ENCODE peak calls at places on chromosomes 2 and 18, in four cellular contexts. One of them, this sample, is unnamed.

GRCh38 chr2:20919301-20919800 is 96.5 kb upstream of the LDAH start:
- DNase-seq in sigmoid colon: no peak
- DNase-seq in neuronal stem cell: no peak
- DNase-seq in NT2/D1: no peak
- DNase-seq in this sample: no peak

GRCh38 chr2:134634054-134634630 is 84.7 kb downstream of the TMEM163 start:
- DNase-seq in sigmoid colon: no peak
- DNase-seq in neuronal stem cell: no peak
- DNase-seq in NT2/D1: no peak
- DNase-seq in this sample: no peak

GRCh38 chr18:41753826-41754225 is 201.2 kb upstream of the PIK3C3 start:
- DNase-seq in sigmoid colon: no peak
- DNase-seq in neuronal stem cell: no peak
- DNase-seq in NT2/D1: no peak
- DNase-seq in this sample: no peak

GRCh38 chr18:7002107-7002506 is 115.5 kb downstream of the LAMA1 start:
- DNase-seq in sigmoid colon: no peak
- DNase-seq in neuronal stem cell: no peak
- DNase-seq in NT2/D1: no peak
- DNase-seq in this sample: no peak

GRCh38 chr2:138712212-138712979 is 67.8 kb downstream of the NXPH2 start:
- DNase-seq in sigmoid colon: no peak
- DNase-seq in neuronal stem cell: no peak
- DNase-seq in NT2/D1: no peak
- DNase-seq in this sample: no peak

GRCh38 chr2:172525601-172526000 is 30.3 kb upstream of the PDK1 start:
- DNase-seq in sigmoid colon: no peak
- DNase-seq in neuronal stem cell: no peak
- DNase-seq in NT2/D1: no peak
- DNase-seq in this sample: peak; percentile 10

GRCh38 chr2:189347540-189347939 is 93.7 kb upstream of the WDR75 start:
- DNase-seq in sigmoid colon: no peak
- DNase-seq in neuronal stem cell: no peak
- DNase-seq in NT2/D1: peak; percentile 13
- DNase-seq in this sample: peak; percentile 13

GRCh38 chr2:71936076-71937030 is 211.3 kb downstream of the CYP26B1 start:
- DNase-seq in sigmoid colon: no peak
- DNase-seq in neuronal stem cell: no peak
- DNase-seq in NT2/D1: no peak
- DNase-seq in this sample: no peak

GRCh38 chr2:173282795-173283545 is 71.7 kb upstream of the CDCA7 start:
- DNase-seq in sigmoid colon: no peak
- DNase-seq in neuronal stem cell: no peak
- DNase-seq in NT2/D1: no peak
- DNase-seq in this sample: no peak

GRCh38 chr2:40872580-40872979 is 420.7 kb upstream of the SLC8A1 start:
- DNase-seq in sigmoid colon: no peak
- DNase-seq in neuronal stem cell: no peak
- DNase-seq in NT2/D1: no peak
- DNase-seq in this sample: no peak

GRCh38 chr18:5894613-5895299 is 566 bp downstream of the TMEM200C start:
- DNase-seq in sigmoid colon: peak; percentile 59
- DNase-seq in neuronal stem cell: peak; percentile 24
- DNase-seq in NT2/D1: no peak
- DNase-seq in this sample: no peak

GRCh38 chr18:26546875-26547301 is 1.5 kb downstream of the KCTD1 start:
- DNase-seq in sigmoid colon: no peak
- DNase-seq in neuronal stem cell: no peak
- DNase-seq in NT2/D1: no peak
- DNase-seq in this sample: no peak

GRCh38 chr18:24181806-24182205 is 42.9 kb downstream of the CABYR start:
- DNase-seq in sigmoid colon: no peak
- DNase-seq in neuronal stem cell: no peak
- DNase-seq in NT2/D1: no peak
- DNase-seq in this sample: no peak

GRCh38 chr2:210072922-210073509 is 70.6 kb downstream of the RPE start:
- DNase-seq in sigmoid colon: no peak
- DNase-seq in neuronal stem cell: no peak
- DNase-seq in NT2/D1: peak; percentile 5
- DNase-seq in this sample: peak; percentile 13

GRCh38 chr2:25250331-25251031 is 82.1 kb upstream of the POMC start:
- DNase-seq in sigmoid colon: no peak
- DNase-seq in neuronal stem cell: no peak
- DNase-seq in NT2/D1: no peak
- DNase-seq in this sample: no peak

GRCh38 chr2:215436705-215437570 is 1.1 kb upstream of the FN1 start:
- DNase-seq in sigmoid colon: no peak
- DNase-seq in neuronal stem cell: no peak
- DNase-seq in NT2/D1: peak; percentile 39
- DNase-seq in this sample: no peak

GRCh38 chr2:215435809-215436704 is at the start of gene FN1:
- DNase-seq in sigmoid colon: peak; percentile 98
- DNase-seq in neuronal stem cell: peak; percentile 82
- DNase-seq in NT2/D1: peak; percentile 92
- DNase-seq in this sample: peak; percentile 76

GRCh38 chr2:215432759-215433594 is 2.9 kb downstream of the FN1 start:
- DNase-seq in sigmoid colon: no peak
- DNase-seq in neuronal stem cell: no peak
- DNase-seq in NT2/D1: no peak
- DNase-seq in this sample: no peak

GRCh38 chr2:215435261-215435808 is 533 bp downstream of the FN1 start:
- DNase-seq in sigmoid colon: peak; percentile 79
- DNase-seq in neuronal stem cell: peak; percentile 62
- DNase-seq in NT2/D1: peak; percentile 38
- DNase-seq in this sample: peak; percentile 6

DNA sequence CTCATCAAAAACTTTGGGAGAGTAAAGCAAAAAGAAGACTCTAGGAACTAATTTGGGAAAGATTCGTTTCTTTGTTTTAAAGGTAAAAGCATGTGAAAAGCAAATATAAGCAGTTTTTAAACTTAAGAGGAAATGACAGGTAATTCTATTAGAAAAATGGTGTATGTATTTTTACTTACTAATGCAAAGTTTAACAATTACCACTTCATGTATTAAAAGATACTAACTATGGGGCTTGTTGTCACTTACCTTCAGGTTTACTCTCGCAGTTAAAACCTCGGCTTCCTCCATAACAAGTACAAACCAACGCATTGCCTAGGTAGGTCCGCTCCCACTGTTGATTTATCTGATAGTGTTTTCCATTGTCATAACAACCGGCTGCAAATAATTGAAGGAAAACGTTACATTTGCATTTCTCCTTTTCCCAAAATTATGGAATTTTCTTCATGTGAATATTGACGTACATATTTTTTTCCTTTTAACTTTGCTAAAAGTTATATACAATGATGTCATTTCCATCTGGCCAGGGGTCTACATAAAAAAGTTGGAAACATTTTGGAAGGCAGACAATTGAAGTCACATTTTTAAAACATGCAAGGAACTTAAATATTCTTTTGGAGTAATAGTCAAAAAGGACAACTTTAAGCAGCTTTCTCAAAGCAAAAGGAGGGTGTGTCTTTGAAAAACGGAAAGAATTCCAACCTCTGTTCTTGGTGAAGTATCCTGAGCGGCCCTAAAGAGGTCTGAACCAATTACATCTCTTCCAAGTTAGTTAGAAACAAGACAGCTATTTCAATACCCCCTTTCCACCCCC is 1.2 kb downstream of the FN1 start:
- DNase-seq in sigmoid colon: no peak
- DNase-seq in neuronal stem cell: no peak
- DNase-seq in NT2/D1: no peak
- DNase-seq in this sample: no peak
- H3K36me3 ChIP-seq in sigmoid colon: peaks cover 37% of the 10 kb centered on the region
- H3K36me3 ChIP-seq in neuronal stem cell: peaks cover 4% of the 10 kb centered on the region
- H3K36me3 ChIP-seq in NT2/D1: peaks cover 47% of the 10 kb centered on the region
- H3K36me3 ChIP-seq in this sample: peaks cover 4% of the 10 kb centered on the region

GRCh38 chr18:55247032-55247431 is 287.8 kb upstream of the CCDC68 start:
- DNase-seq in sigmoid colon: no peak
- DNase-seq in neuronal stem cell: no peak
- DNase-seq in NT2/D1: no peak
- DNase-seq in this sample: no peak

GRCh38 chr18:55246278-55246677 is 287.0 kb upstream of the CCDC68 start:
- DNase-seq in sigmoid colon: no peak
- DNase-seq in neuronal stem cell: no peak
- DNase-seq in NT2/D1: no peak
- DNase-seq in this sample: no peak

GRCh38 chr18:55244520-55244919 is 285.3 kb upstream of the CCDC68 start:
- DNase-seq in sigmoid colon: no peak
- DNase-seq in neuronal stem cell: no peak
- DNase-seq in NT2/D1: no peak
- DNase-seq in this sample: no peak

GRCh38 chr18:55243852-55244251 is 284.6 kb upstream of the CCDC68 start:
- DNase-seq in sigmoid colon: no peak
- DNase-seq in neuronal stem cell: no peak
- DNase-seq in NT2/D1: no peak
- DNase-seq in this sample: no peak

GRCh38 chr18:55245200-55245599 is 285.9 kb upstream of the CCDC68 start:
- DNase-seq in sigmoid colon: no peak
- DNase-seq in neuronal stem cell: no peak
- DNase-seq in NT2/D1: no peak
- DNase-seq in this sample: no peak
- H3K36me3 ChIP-seq in sigmoid colon: peaks cover 5% of the 10 kb centered on the region
- H3K36me3 ChIP-seq in neuronal stem cell: peaks cover 8% of the 10 kb centered on the region
- H3K36me3 ChIP-seq in NT2/D1: no peaks in the 10 kb centered on the region
- H3K36me3 ChIP-seq in this sample: no peaks in the 10 kb centered on the region

GRCh38 chr2:240745962-240746361 is 54.3 kb downstream of the AQP12A start:
- DNase-seq in sigmoid colon: no peak
- DNase-seq in neuronal stem cell: no peak
- DNase-seq in NT2/D1: no peak
- DNase-seq in this sample: no peak

GRCh38 chr2:240739797-240740196 is 48.1 kb downstream of the AQP12A start:
- DNase-seq in sigmoid colon: no peak
- DNase-seq in neuronal stem cell: no peak
- DNase-seq in NT2/D1: no peak
- DNase-seq in this sample: no peak

GRCh38 chr2:240745456-240745855 is 53.8 kb downstream of the AQP12A start:
- DNase-seq in sigmoid colon: no peak
- DNase-seq in neuronal stem cell: no peak
- DNase-seq in NT2/D1: no peak
- DNase-seq in this sample: no peak

GRCh38 chr2:240741091-240741490 is 49.4 kb downstream of the AQP12A start:
- DNase-seq in sigmoid colon: no peak
- DNase-seq in neuronal stem cell: no peak
- DNase-seq in NT2/D1: no peak
- DNase-seq in this sample: no peak

DNA sequence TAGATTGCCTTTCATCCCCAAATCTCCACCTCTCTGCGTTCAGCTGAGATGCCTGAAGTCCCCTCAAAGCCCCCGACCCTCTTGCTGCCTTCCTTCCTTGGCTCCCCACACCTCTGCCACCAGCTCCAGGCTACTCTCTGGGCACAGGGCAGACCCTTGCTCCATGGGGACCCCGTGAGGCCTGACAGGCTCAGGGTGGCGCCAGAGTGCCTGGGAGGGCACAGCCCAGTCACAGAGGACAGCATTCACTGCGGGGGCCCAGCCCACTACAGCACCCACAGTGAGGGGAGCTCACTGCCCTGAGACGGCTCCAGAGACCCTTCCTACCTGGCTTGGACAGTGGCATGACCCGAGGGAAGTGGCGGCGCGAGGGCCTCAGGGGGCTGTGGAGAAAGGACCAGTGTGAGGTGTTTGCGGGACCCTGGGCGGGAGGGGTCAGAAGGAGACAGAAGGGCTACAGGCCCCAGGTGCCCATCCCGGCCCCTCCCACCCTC is 51.0 kb downstream of the AQP12A start:
- DNase-seq in sigmoid colon: no peak
- DNase-seq in neuronal stem cell: no peak
- DNase-seq in NT2/D1: no peak
- DNase-seq in this sample: no peak
- H3K36me3 ChIP-seq in sigmoid colon: no peaks in the 10 kb centered on the region
- H3K36me3 ChIP-seq in neuronal stem cell: peaks cover 68% of the 10 kb centered on the region
- H3K36me3 ChIP-seq in NT2/D1: peaks cover 18% of the 10 kb centered on the region
- H3K36me3 ChIP-seq in this sample: peaks cover 100% of the 10 kb centered on the region

GRCh38 chr2:46355756-46356155 is 58.5 kb downstream of the EPAS1 start:
- DNase-seq in sigmoid colon: no peak
- DNase-seq in neuronal stem cell: no peak
- DNase-seq in NT2/D1: no peak
- DNase-seq in this sample: no peak
- H3K36me3 ChIP-seq in sigmoid colon: peaks cover 15% of the 10 kb centered on the region
- H3K36me3 ChIP-seq in neuronal stem cell: no peaks in the 10 kb centered on the region
- H3K36me3 ChIP-seq in NT2/D1: peaks cover 3% of the 10 kb centered on the region
- H3K36me3 ChIP-seq in this sample: no peaks in the 10 kb centered on the region

GRCh38 chr2:240726876-240727275 is 35.2 kb downstream of the AQP12A start:
- DNase-seq in sigmoid colon: no peak
- DNase-seq in neuronal stem cell: no peak
- DNase-seq in NT2/D1: no peak
- DNase-seq in this sample: no peak
- H3K36me3 ChIP-seq in sigmoid colon: no peaks in the 10 kb centered on the region
- H3K36me3 ChIP-seq in neuronal stem cell: peaks cover 37% of the 10 kb centered on the region
- H3K36me3 ChIP-seq in NT2/D1: peaks cover 3% of the 10 kb centered on the region
- H3K36me3 ChIP-seq in this sample: peaks cover 69% of the 10 kb centered on the region

GRCh38 chr2:37666772-37667171 is 4.7 kb downstream of the CDC42EP3 start:
- DNase-seq in sigmoid colon: no peak
- DNase-seq in neuronal stem cell: no peak
- DNase-seq in NT2/D1: no peak
- DNase-seq in this sample: no peak
- H3K36me3 ChIP-seq in sigmoid colon: no peaks in the 10 kb centered on the region
- H3K36me3 ChIP-seq in neuronal stem cell: no peaks in the 10 kb centered on the region
- H3K36me3 ChIP-seq in NT2/D1: peaks cover 55% of the 10 kb centered on the region
- H3K36me3 ChIP-seq in this sample: peaks cover 4% of the 10 kb centered on the region

GRCh38 chr2:85549095-85549494 is 10.1 kb downstream of the MAT2A start:
- DNase-seq in sigmoid colon: no peak
- DNase-seq in neuronal stem cell: no peak
- DNase-seq in NT2/D1: no peak
- DNase-seq in this sample: no peak
- H3K36me3 ChIP-seq in sigmoid colon: peaks cover 78% of the 10 kb centered on the region
- H3K36me3 ChIP-seq in neuronal stem cell: peaks cover 33% of the 10 kb centered on the region
- H3K36me3 ChIP-seq in NT2/D1: peaks cover 74% of the 10 kb centered on the region
- H3K36me3 ChIP-seq in this sample: peaks cover 74% of the 10 kb centered on the region

GRCh38 chr2:222577341-222577740 is 78.6 kb downstream of the FARSB start:
- DNase-seq in sigmoid colon: no peak
- DNase-seq in neuronal stem cell: no peak
- DNase-seq in NT2/D1: no peak
- DNase-seq in this sample: no peak

GRCh38 chr2:222572761-222573174 is 83.1 kb downstream of the FARSB start:
- DNase-seq in sigmoid colon: no peak
- DNase-seq in neuronal stem cell: no peak
- DNase-seq in NT2/D1: no peak
- DNase-seq in this sample: no peak

GRCh38 chr2:222572264-222572721 is 83.6 kb downstream of the FARSB start:
- DNase-seq in sigmoid colon: no peak
- DNase-seq in neuronal stem cell: no peak
- DNase-seq in NT2/D1: no peak
- DNase-seq in this sample: no peak

GRCh38 chr2:222575618-222576017 is 80.3 kb downstream of the FARSB start:
- DNase-seq in sigmoid colon: no peak
- DNase-seq in neuronal stem cell: no peak
- DNase-seq in NT2/D1: no peak
- DNase-seq in this sample: no peak

GRCh38 chr2:222576390-222577081 is 79.4 kb downstream of the FARSB start:
- DNase-seq in sigmoid colon: no peak
- DNase-seq in neuronal stem cell: no peak
- DNase-seq in NT2/D1: no peak
- DNase-seq in this sample: no peak
- H3K36me3 ChIP-seq in sigmoid colon: peaks cover 3% of the 10 kb centered on the region
- H3K36me3 ChIP-seq in neuronal stem cell: no peaks in the 10 kb centered on the region
- H3K36me3 ChIP-seq in NT2/D1: peaks cover 49% of the 10 kb centered on the region
- H3K36me3 ChIP-seq in this sample: peaks cover 8% of the 10 kb centered on the region